ENCODE peak calls at places on chromosomes 7 and 10, in seven cellular contexts. Z, O, K, S, X, G and U are unnamed samples.

GRCh38 chr7:151416921-151417320 is 7.1 kb upstream of the WDR86 start:
- DNase-seq in Z (peak; percentile 18), O (no peak), K (no peak), S (no peak), X (no peak), G (no peak), U (no peak)

GRCh38 chr7:22633954-22634474 is 93.0 kb upstream of the IL6 start:
- DNase-seq in Z (no peak), O (no peak), K (no peak), S (no peak), X (no peak), G (no peak), U (no peak)

GRCh38 chr7:151740180-151740845 is 136.6 kb downstream of the PRKAG2 start:
- DNase-seq in Z (peak; percentile 61), O (no peak), K (no peak), S (peak; percentile 52), X (peak; percentile 24), G (no peak), U (no peak)

GRCh38 chr10:4825868-4826787 is at the start of gene AKR1E2:
- DNase-seq in Z (peak; percentile 91), O (peak; percentile 93), K (no peak), S (peak; percentile 96), X (no peak), G (no peak), U (peak; percentile 90)

GRCh38 chr10:35641430-35642015 is 573 bp downstream of the FZD8 start:
- DNase-seq in Z (no peak), O (no peak), K (no peak), S (peak; percentile 46), X (no peak), G (no peak), U (no peak)

GRCh38 chr7:100897111-100897608 is 1.5 kb upstream of the ACHE start:
- DNase-seq in Z (no peak), O (no peak), K (peak; percentile 44), S (no peak), X (no peak), G (no peak), U (no peak)

GRCh38 chr10:58513189-58514101 is 773 bp downstream of the BICC1 start:
- DNase-seq in Z (peak; percentile 56), O (peak; percentile 73), K (peak; percentile 66), S (peak; percentile 82), X (no peak), G (no peak), U (no peak)

GRCh38 chr7:48299580-48300169 is 128.4 kb downstream of the ABCA13 start:
- DNase-seq in Z (peak; percentile 87), O (no peak), K (peak; percentile 63), S (peak; percentile 67), X (no peak), G (peak; percentile 51), U (no peak)

GRCh38 chr7:102469972-102470825 is 5.4 kb downstream of the LRWD1 start:
- DNase-seq in Z (no peak), O (no peak), K (peak; percentile 7), S (no peak), X (no peak), G (no peak), U (no peak)

GRCh38 chr7:39504963-39505362 is 61.2 kb upstream of the YAE1 start:
- DNase-seq in Z (peak; percentile 76), O (no peak), K (no peak), S (peak; percentile 66), X (peak; percentile 72), G (no peak), U (no peak)

GRCh38 chr10:86003201-86003621 is 363.4 kb downstream of the GRID1 start:
- DNase-seq in Z (no peak), O (no peak), K (no peak), S (no peak), X (no peak), G (no peak), U (peak; percentile 36)

GRCh38 chr10:58150290-58150689 is 117.4 kb downstream of the IPMK start:
- DNase-seq in Z (no peak), O (no peak), K (no peak), S (no peak), X (peak; percentile 8), G (no peak), U (no peak)

GRCh38 chr7:25694690-25695089 is 457.3 kb upstream of the NFE2L3 start:
- DNase-seq in Z (peak; percentile 17), O (no peak), K (no peak), S (no peak), X (no peak), G (no peak), U (no peak)

GRCh38 chr7:158827411-158828342 is 1.6 kb downstream of the ESYT2 start:
- DNase-seq in Z (no peak), O (no peak), K (no peak), S (peak; percentile 40), X (peak; percentile 85), G (peak; percentile 29), U (no peak)

GRCh38 chr10:132170561-132171361 is 16.0 kb upstream of the DPYSL4 start:
- DNase-seq in Z (no peak), O (no peak), K (no peak), S (no peak), X (no peak), G (no peak), U (no peak)

GRCh38 chr7:45709168-45710034 is 135.2 kb downstream of the ADCY1 start:
- DNase-seq in Z (no peak), O (peak; percentile 85), K (no peak), S (peak; percentile 2), X (no peak), G (no peak), U (peak; percentile 76)

GRCh38 chr7:25830986-25831558 is 320.9 kb upstream of the NFE2L3 start:
- DNase-seq in Z (no peak), O (no peak), K (no peak), S (no peak), X (no peak), G (no peak), U (no peak)

GRCh38 chr10:85642421-85643170 is 724.0 kb downstream of the GRID1 start:
- DNase-seq in Z (peak; percentile 37), O (no peak), K (no peak), S (peak; percentile 77), X (peak; percentile 94), G (no peak), U (no peak)

GRCh38 chr7:96708872-96709271 is 774 bp downstream of the SEM1 start:
- DNase-seq in Z (no peak), O (no peak), K (no peak), S (no peak), X (no peak), G (peak; percentile 8), U (no peak)

GRCh38 chr10:113616244-113617074 is 47.4 kb downstream of the NRAP start:
- DNase-seq in Z (peak; percentile 2), O (no peak), K (no peak), S (no peak), X (no peak), G (no peak), U (no peak)

GRCh38 chr7:2936301-2936700 is 92.2 kb upstream of the GNA12 start:
- DNase-seq in Z (no peak), O (no peak), K (no peak), S (no peak), X (no peak), G (no peak), U (peak; percentile 14)

GRCh38 chr7:159296093-159296681 is 151.5 kb upstream of the VIPR2 start:
- DNase-seq in Z (no peak), O (no peak), K (no peak), S (no peak), X (no peak), G (no peak), U (no peak)

GRCh38 chr10:61987951-61988379 is 86.5 kb downstream of the ARID5B start:
- DNase-seq in Z (no peak), O (no peak), K (no peak), S (no peak), X (no peak), G (no peak), U (no peak)

GRCh38 chr10:14736043-14736442 is 38.7 kb downstream of the FAM107B start:
- DNase-seq in Z (no peak), O (no peak), K (no peak), S (no peak), X (no peak), G (no peak), U (no peak)

GRCh38 chr7:89021741-89022140 is 226.2 kb upstream of the TEX47 start:
- DNase-seq in Z (no peak), O (no peak), K (no peak), S (no peak), X (no peak), G (no peak), U (no peak)

GRCh38 chr7:131557521-131558385 is 1.3 kb upstream of the PODXL start:
- DNase-seq in Z (no peak), O (no peak), K (peak; percentile 92), S (peak; percentile 12), X (no peak), G (no peak), U (no peak)
- H3K4me3 ChIP-seq in Z (peak overlapping the region; percentile 54), O (peak overlapping the region; percentile 20), K (peak overlapping the region; percentile 82), S (no peak overlapping the region), X (peak overlapping the region; percentile 70), G (no peak overlapping the region), U (peak overlapping the region; percentile 77)

GRCh38 chr10:33334839-33335549 is 527 bp upstream of the NRP1 start:
- DNase-seq in Z (peak; percentile 84), O (peak; percentile 75), K (peak; percentile 32), S (peak; percentile 89), X (peak; percentile 47), G (peak; percentile 64), U (peak; percentile 88)
- H3K27ac ChIP-seq in Z (peak overlapping the region; percentile 75), O (peak overlapping the region; percentile 97), K (no peak overlapping the region), S (peak overlapping the region; percentile 90), X (peak overlapping the region; percentile 79), G (no peak overlapping the region), U (peak overlapping the region; percentile 90)

DNA sequence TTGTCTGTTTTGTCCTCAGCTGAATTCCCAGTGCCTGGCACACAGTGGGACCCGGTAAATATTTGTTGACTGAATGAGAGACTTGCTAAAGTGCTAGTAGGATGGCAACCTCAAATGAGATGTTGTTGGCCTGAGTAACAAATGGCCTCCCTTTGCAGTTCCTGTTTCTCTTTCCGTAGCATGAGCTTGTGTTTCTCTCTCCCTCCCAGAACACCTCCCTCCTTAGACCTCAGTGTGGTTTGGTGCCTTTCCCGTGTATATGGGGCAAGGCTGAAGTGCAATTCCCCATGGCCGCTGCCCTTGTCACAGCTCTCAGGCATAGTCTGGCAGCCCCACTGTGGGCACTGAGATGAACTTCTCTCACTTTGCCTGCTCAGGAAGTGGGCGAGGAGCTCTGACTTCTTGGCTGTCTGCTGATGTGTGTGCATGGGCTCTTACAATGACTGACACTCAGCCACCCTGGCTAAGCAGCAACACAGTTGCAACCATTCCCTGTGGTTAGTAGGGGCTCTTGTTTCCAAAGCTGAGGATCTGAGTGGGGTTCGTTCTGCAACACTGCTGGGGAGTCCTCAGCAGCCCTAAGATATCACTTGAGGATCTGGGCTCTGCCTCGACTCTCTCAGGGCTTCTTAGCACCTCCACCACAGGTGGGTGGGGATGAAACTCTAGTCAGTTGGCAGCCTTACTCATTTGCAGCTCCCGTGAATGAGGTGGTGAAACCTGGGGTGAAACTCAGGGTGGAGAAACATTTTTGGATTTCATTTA is 136.1 kb downstream of the ICA1 start:
- DNase-seq in Z (no peak), O (no peak), K (no peak), S (no peak), X (no peak), G (peak; percentile 81), U (no peak)
- TF ChIP-seq CTCF in Z (no peak), O (no peak), K (no peak), S (no peak), X (no peak), G (peak; percentile 51), U (no peak)

DNA sequence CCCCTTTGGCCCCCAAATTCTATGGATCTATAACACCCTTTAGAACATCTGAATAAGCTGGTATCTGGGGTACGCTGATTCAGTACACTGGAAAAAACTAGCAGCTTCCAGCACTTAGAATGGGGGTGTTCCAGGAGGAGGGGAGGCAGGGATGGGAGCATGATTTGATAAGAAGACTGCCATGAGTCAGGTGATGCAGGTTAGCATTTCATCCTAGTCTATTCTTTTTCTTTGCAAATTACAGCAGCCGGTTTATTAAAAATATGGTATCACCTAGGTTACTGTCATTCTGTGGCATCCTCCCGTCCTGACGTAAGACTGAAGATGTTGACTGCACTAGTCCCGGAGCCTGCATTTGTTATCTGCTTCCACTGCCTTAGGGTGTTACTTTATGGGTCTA is 1.8 kb downstream of the HTR5A start:
- DNase-seq in Z (no peak), O (no peak), K (no peak), S (no peak), X (no peak), G (no peak), U (no peak)
- H3K4me3 ChIP-seq in Z (no peak overlapping the region), O (no peak overlapping the region), K (no peak overlapping the region), S (no peak overlapping the region), X (no peak overlapping the region), G (no peak overlapping the region), U (no peak overlapping the region)